ENCODE peak calls at places on chromosomes 12 and 14, in six cellular contexts. P is neural progenitor cell; O is AG09309; S is psoas muscle; Z is CD8-positive, alpha-beta T cell; L is AG10803. Q is an unnamed sample.

GRCh38 chr12:115322275-115322674 is 638.3 kb upstream of the TBX3 start:
- DNase-seq in P (no peak), O (no peak), S (no peak), Z (no peak), L (peak), Q (no peak)

GRCh38 chr14:104794099-104794498 is 1.4 kb downstream of the AKT1 start:
- DNase-seq in P (peak), O (no peak), S (no peak), Z (no peak), L (peak), Q (no peak)

GRCh38 chr14:96239759-96240158 is 16.3 kb upstream of the BDKRB1 start:
- DNase-seq in P (no peak), O (no peak), S (no peak), Z (no peak), L (no peak), Q (no peak)

GRCh38 chr14:103186241-103186835 is 63.1 kb downstream of the TNFAIP2 start:
- DNase-seq in P (peak), O (no peak), S (no peak), Z (no peak), L (no peak), Q (no peak)

GRCh38 chr12:54593135-54593534 is 4.7 kb upstream of the PPP1R1A start:
- DNase-seq in P (no peak), O (no peak), S (no peak), Z (no peak), L (no peak), Q (no peak)

GRCh38 chr12:14841761-14842160 is 1.6 kb downstream of the ART4 start:
- DNase-seq in P (no peak), O (no peak), S (peak), Z (no peak), L (peak), Q (no peak)

GRCh38 chr12:17381211-17381610 is 708.8 kb downstream of the RERGL start:
- DNase-seq in P (no peak), O (no peak), S (no peak), Z (no peak), L (no peak), Q (no peak)

GRCh38 chr14:90815817-90816662 is at the start of gene TTC7B:
- DNase-seq in P (peak), O (no peak), S (peak), Z (no peak), L (peak), Q (no peak)

GRCh38 chr12:115233891-115234543 is 550.0 kb upstream of the TBX3 start:
- DNase-seq in P (peak), O (no peak), S (no peak), Z (no peak), L (no peak), Q (no peak)

GRCh38 chr14:76280221-76280620 is 95.7 kb upstream of the ESRRB start:
- DNase-seq in P (no peak), O (no peak), S (no peak), Z (no peak), L (no peak), Q (no peak)

GRCh38 chr14:74324945-74325361 is 22.2 kb upstream of the ABCD4 start:
- DNase-seq in P (peak), O (no peak), S (no peak), Z (no peak), L (peak), Q (no peak)

GRCh38 chr14:68824207-68824516 is 31.3 kb upstream of the ZFP36L1 start:
- DNase-seq in P (no peak), O (no peak), S (no peak), Z (no peak), L (no peak), Q (no peak)

GRCh38 chr14:78232666-78233065 is 62.5 kb downstream of the NRXN3 start:
- DNase-seq in P (no peak), O (no peak), S (no peak), Z (no peak), L (no peak), Q (no peak)

GRCh38 chr14:101927859-101928258 is 36.5 kb upstream of the DYNC1H1 start:
- DNase-seq in P (no peak), O (peak), S (peak), Z (no peak), L (peak), Q (no peak)

GRCh38 chr14:99198746-99199145 is 73.3 kb downstream of the BCL11B start:
- DNase-seq in P (no peak), O (no peak), S (no peak), Z (no peak), L (no peak), Q (no peak)

GRCh38 chr12:12803186-12803585 is 10.0 kb upstream of the DDX47 start:
- DNase-seq in P (no peak), O (peak), S (peak), Z (no peak), L (peak), Q (peak)

GRCh38 chr12:39605501-39605900 is 14.1 kb downstream of the ABCD2 start:
- DNase-seq in P (no peak), O (no peak), S (no peak), Z (no peak), L (no peak), Q (no peak)

GRCh38 chr12:79121486-79121885 is 256.9 kb downstream of the SYT1 start:
- DNase-seq in P (no peak), O (no peak), S (no peak), Z (no peak), L (no peak), Q (no peak)

GRCh38 chr14:61752626-61753025 is 9.6 kb upstream of the SNAPC1 start:
- DNase-seq in P (no peak), O (no peak), S (no peak), Z (no peak), L (no peak), Q (no peak)

GRCh38 chr14:31968912-31969311 is 108.2 kb upstream of the ARHGAP5 start:
- DNase-seq in P (no peak), O (no peak), S (no peak), Z (no peak), L (no peak), Q (no peak)

GRCh38 chr14:95359974-95360826 is 40.5 kb upstream of the CLMN start:
- DNase-seq in P (peak), O (no peak), S (no peak), Z (no peak), L (no peak), Q (no peak)

GRCh38 chr14:103521438-103521961 is 1.1 kb downstream of the CKB start:
- DNase-seq in P (peak), O (no peak), S (no peak), Z (no peak), L (no peak), Q (no peak)

GRCh38 chr12:55925870-55926737 is 1.6 kb downstream of the PYM1 start:
- DNase-seq in P (no peak), O (no peak), S (no peak), Z (no peak), L (no peak), Q (no peak)

GRCh38 chr14:104979758-104980591 is 1.8 kb upstream of the AHNAK2 start:
- DNase-seq in P (no peak), O (no peak), S (peak), Z (no peak), L (no peak), Q (peak)

GRCh38 chr14:72741836-72742681 is 151.8 kb downstream of the DPF3 start:
- DNase-seq in P (peak), O (no peak), S (no peak), Z (no peak), L (no peak), Q (no peak)

GRCh38 chr14:91580886-91581615 is 70.9 kb upstream of the PPP4R3A start:
- DNase-seq in P (no peak), O (no peak), S (no peak), Z (no peak), L (no peak), Q (no peak)

GRCh38 chr14:101972126-101972785 is 7.9 kb downstream of the DYNC1H1 start:
- DNase-seq in P (no peak), O (peak), S (peak), Z (no peak), L (peak), Q (peak)

GRCh38 chr12:1305063-1305434 is 289.3 kb downstream of the FBXL14 start:
- DNase-seq in P (no peak), O (no peak), S (no peak), Z (no peak), L (no peak), Q (no peak)

GRCh38 chr14:43003845-43004244 is 1397.2 kb downstream of the LRFN5 start:
- DNase-seq in P (peak), O (no peak), S (no peak), Z (no peak), L (no peak), Q (no peak)

GRCh38 chr12:46523446-46523845 is 150.9 kb upstream of the SLC38A2 start:
- DNase-seq in P (peak), O (no peak), S (no peak), Z (no peak), L (no peak), Q (no peak)

GRCh38 chr12:6386522-6386921 is 2.6 kb downstream of the LTBR start:
- DNase-seq in P (no peak), O (no peak), S (no peak), Z (no peak), L (no peak), Q (no peak)

GRCh38 chr14:85934123-85934885 is 404.4 kb downstream of the FLRT2 start:
- DNase-seq in P (no peak), O (no peak), S (no peak), Z (peak), L (peak), Q (peak)

GRCh38 chr12:49537709-49538601 is 875 bp upstream of the KCNH3 start:
- DNase-seq in P (peak), O (no peak), S (no peak), Z (no peak), L (no peak), Q (no peak)

GRCh38 chr14:64706552-64707193 is 2.4 kb downstream of the PLEKHG3 start:
- DNase-seq in P (peak), O (no peak), S (no peak), Z (no peak), L (no peak), Q (no peak)

GRCh38 chr12:113092478-113093408 is 36.2 kb downstream of the DTX1 start:
- DNase-seq in P (peak), O (no peak), S (peak), Z (no peak), L (no peak), Q (no peak)

GRCh38 chr12:49813131-49813530 is 15.1 kb downstream of the NCKAP5L start:
- DNase-seq in P (no peak), O (no peak), S (no peak), Z (no peak), L (no peak), Q (no peak)

GRCh38 chr12:107518868-107519267 is 166.7 kb upstream of the PWP1 start:
- DNase-seq in P (no peak), O (no peak), S (no peak), Z (no peak), L (no peak), Q (no peak)

GRCh38 chr12:4829793-4830162 is 79.9 kb upstream of the KCNA1 start:
- DNase-seq in P (no peak), O (no peak), S (no peak), Z (no peak), L (no peak), Q (no peak)

GRCh38 chr12:58268080-58268479 is 326.7 kb downstream of the ATP23 start:
- DNase-seq in P (no peak), O (no peak), S (no peak), Z (no peak), L (peak), Q (no peak)

DNA sequence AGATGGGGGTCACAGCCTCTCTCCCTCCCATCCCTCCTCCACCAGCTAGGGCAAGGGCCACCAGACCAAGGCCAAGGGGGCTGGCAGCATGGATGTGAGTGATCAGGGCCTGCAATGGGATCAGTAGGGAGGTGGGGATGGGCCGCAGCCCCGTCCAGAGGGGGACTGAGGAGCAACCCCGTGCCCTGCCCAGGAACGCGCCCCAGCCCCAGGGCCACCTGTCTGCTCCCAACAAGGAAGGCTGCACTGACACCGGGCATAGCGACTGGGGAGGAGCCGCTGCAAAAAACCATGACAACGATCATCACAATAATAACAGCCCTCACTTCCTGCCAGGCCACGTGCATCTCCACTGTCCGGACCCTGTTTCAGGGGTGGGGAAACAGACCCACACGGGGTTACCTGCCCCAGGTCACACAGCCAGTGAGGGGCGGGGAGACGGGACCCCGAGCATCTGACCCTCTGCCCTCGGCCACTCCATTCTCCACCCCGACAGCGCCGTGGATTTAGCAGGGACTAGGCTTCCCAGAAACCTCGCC is 24.3 kb downstream of the NCOR2 start:
- DNase-seq in P (no peak), O (no peak), S (no peak), Z (no peak), L (peak), Q (no peak)
- H3K4me3 ChIP-seq in P (no peak), O (no peak), S (peak), Z (no peak), L (no peak), Q (no peak)

GRCh38 chr12:110050927-110051326 is 2.6 kb upstream of the C12orf76 start:
- DNase-seq in P (no peak), O (no peak), S (no peak), Z (no peak), L (no peak), Q (no peak)

GRCh38 chr12:110042260-110042659 is 6.1 kb downstream of the C12orf76 start:
- DNase-seq in P (no peak), O (no peak), S (peak), Z (no peak), L (no peak), Q (peak)

GRCh38 chr12:110048242-110049027 is at the start of gene C12orf76:
- DNase-seq in P (peak), O (peak), S (peak), Z (peak), L (peak), Q (peak)

GRCh38 chr12:110047297-110047940 is 903 bp downstream of the C12orf76 start:
- DNase-seq in P (no peak), O (no peak), S (no peak), Z (no peak), L (no peak), Q (no peak)

GRCh38 chr12:110046451-110047187 is 1.7 kb downstream of the C12orf76 start:
- DNase-seq in P (no peak), O (no peak), S (no peak), Z (no peak), L (no peak), Q (no peak)
- H3K4me3 ChIP-seq in P (no peak), O (no peak), S (no peak), Z (no peak), L (peak), Q (no peak)

GRCh38 chr12:103948746-103949406 is 16.8 kb upstream of the TDG start:
- DNase-seq in P (no peak), O (no peak), S (no peak), Z (no peak), L (no peak), Q (no peak)
- H3K4me3 ChIP-seq in P (no peak), O (no peak), S (no peak), Z (no peak), L (no peak), Q (no peak)

DNA sequence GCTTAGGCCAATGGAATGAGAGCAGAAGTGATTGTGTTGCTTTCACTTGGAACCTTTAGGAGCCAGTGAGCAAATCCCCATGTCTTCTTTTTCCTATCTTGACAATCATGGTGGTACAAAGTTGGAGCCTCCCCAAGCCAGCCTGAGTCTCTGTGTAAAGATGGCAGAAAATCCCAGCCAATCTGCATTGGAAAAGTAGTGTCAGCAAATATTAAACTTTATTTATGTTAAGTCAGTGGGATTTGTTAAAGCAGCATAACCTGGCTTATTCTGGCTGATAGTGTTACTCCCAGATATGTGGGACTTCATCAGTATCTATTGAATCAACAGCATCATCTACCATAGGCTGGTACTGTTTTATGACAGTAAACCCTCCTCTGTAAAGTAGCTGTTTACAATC is 2.2 kb upstream of the NUAK1 start:
- DNase-seq in P (no peak), O (no peak), S (no peak), Z (no peak), L (no peak), Q (no peak)
- H3K4me3 ChIP-seq in P (peak), O (no peak), S (peak), Z (no peak), L (peak), Q (no peak)

GRCh38 chr14:54742492-54743350 is 159.9 kb downstream of the GCH1 start:
- DNase-seq in P (no peak), O (no peak), S (no peak), Z (no peak), L (no peak), Q (no peak)
- H3K4me3 ChIP-seq in P (no peak), O (no peak), S (no peak), Z (no peak), L (no peak), Q (no peak)

GRCh38 chr12:26830358-26830757 is 2.6 kb downstream of the ITPR2 start:
- DNase-seq in P (no peak), O (no peak), S (no peak), Z (no peak), L (no peak), Q (no peak)
- H3K4me3 ChIP-seq in P (no peak), O (no peak), S (peak), Z (no peak), L (no peak), Q (no peak)

DNA sequence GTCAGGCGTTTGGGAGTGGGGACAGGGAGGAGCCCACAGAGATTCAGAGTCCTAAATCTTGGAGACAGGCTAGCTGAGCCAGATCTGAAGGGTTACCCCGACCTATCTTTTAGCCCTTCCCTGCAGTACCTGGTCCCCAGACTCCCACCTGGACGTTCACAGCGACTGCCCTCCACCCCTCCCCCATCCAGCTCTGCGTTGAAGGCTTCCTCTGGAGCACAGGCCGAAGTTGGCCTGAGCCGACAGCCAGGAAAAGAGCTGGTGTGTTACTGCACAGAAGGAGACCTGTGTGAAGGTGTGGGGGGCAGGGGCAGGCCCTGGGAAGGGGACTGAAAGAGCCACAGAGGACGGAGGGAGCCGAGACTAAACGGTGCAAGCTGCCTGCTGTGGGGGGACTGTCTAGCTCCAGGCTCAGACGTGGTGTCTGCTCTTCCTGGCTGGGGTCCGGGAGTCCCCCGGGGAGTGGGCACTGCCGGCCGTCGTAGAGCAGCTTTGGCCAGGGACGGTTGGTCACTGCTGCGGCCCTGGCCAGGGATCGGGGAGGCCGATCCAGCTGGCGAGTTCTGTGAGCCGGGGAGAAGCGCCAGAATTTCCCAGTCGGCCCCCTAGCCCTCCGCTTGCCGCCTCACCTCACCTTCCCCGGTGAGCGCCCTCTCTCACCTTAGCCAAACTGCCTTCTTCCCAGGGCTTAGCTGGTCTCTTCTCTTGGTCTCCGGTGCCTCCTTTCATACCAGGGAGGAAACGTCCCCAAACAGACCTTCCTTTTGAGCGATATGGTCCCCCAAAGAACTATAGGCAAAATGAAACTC is 869 bp upstream of the COL2A1 start:
- DNase-seq in P (peak), O (no peak), S (no peak), Z (no peak), L (no peak), Q (no peak)
- H3K4me3 ChIP-seq in P (peak), O (no peak), S (peak), Z (peak), L (no peak), Q (no peak)

GRCh38 chr14:23093526-23093925 is 1.4 kb downstream of the ACIN1 start:
- DNase-seq in P (no peak), O (no peak), S (no peak), Z (no peak), L (no peak), Q (no peak)
- H3K4me3 ChIP-seq in P (peak), O (peak), S (peak), Z (peak), L (peak), Q (peak)

Q was measured in LNCaP clone FGC.